ENCODE peak calls at places on chromosomes 5 and 9, in four cellular contexts. Q is heart right ventricle, V is neural progenitor cell, G is tibial nerve. E is an unnamed sample.

GRCh38 chr5:178236685-178237084 is 4.1 kb upstream of the PHYKPL start:
- DNase-seq in Q (no peak), V (no peak), G (no peak), E (no peak)

GRCh38 chr5:137752873-137753226 is 1.3 kb downstream of the HNRNPA0 start:
- DNase-seq in Q (peak), V (no peak), G (no peak), E (peak)

GRCh38 chr9:135507104-135508035 is 6.9 kb downstream of the MRPS2 start:
- DNase-seq in Q (peak), V (no peak), G (no peak), E (no peak)

GRCh38 chr9:40913928-40914673 is 214.4 kb downstream of the FOXD4L6 start:
- DNase-seq in Q (no peak), V (no peak), G (no peak), E (no peak)

GRCh38 chr5:80745490-80745889 is 90.7 kb upstream of the DHFR start:
- DNase-seq in Q (no peak), V (no peak), G (no peak), E (no peak)

GRCh38 chr5:147176422-147176821 is 58.4 kb upstream of the STK32A start:
- DNase-seq in Q (no peak), V (no peak), G (no peak), E (no peak)

GRCh38 chr5:137190031-137190430 is 309.1 kb downstream of the SPOCK1 start:
- DNase-seq in Q (no peak), V (no peak), G (no peak), E (no peak)

GRCh38 chr5:88734191-88734640 is 148.8 kb downstream of the MEF2C start:
- DNase-seq in Q (no peak), V (no peak), G (no peak), E (no peak)

DNA sequence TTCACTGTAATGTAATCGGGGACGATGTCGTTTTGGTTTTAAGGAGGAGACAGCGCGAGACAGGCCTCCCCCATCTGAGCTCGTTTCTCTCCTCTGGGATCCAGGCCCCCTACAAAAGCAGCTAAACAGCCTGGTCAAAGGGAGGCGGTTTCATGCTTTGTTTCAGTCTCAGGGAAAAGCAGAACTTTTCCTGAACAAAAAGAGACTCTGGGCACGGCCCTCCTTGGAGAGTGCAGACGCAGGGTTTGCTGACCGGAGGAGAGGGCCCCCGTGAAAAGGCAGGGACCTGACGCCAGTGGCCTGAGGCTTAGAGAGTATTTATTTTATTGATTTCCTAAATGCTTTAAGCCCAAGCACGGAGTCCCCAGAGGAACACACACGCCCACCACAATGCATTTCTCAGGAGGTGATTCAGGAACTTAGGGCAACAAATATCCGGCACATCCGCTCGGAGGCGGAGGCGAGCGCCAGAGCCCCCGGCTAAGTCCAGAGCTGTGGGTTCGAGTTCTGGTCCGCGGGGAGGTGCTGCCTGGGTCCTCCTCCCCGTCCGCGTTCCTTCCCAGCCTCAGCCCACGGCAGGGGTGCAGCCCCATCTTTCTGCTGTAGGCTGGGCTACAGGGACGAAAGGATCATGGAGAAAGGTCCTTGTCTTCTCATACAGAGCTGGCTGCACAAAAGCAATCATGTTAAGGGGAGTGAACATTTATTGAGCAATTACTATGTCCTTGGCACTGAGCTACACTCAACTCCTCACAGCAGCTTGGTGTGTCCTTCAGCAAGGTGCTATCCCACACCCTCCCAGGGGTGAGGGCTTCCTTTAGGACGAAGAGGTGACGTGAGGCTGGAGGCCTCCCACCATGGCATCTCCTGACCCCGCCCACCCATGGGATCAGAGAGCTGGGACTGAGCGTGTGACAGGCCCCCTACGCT is 40.0 kb downstream of the PTGES start:
- DNase-seq in Q (no peak), V (peak), G (no peak), E (no peak)
- H3K4me3 ChIP-seq in Q (peak), V (no peak), G (no peak), E (no peak)

GRCh38 chr9:35675204-35675603 is 1.5 kb downstream of the CA9 start:
- DNase-seq in Q (no peak), V (peak), G (no peak), E (no peak)

GRCh38 chr9:35675732-35676392 is 2.1 kb downstream of the CA9 start:
- DNase-seq in Q (peak), V (peak), G (no peak), E (no peak)

GRCh38 chr9:35673132-35673997 is at the start of gene CA9:
- DNase-seq in Q (peak), V (no peak), G (no peak), E (no peak)

GRCh38 chr9:35669331-35670145 is 4.2 kb upstream of the CA9 start:
- DNase-seq in Q (no peak), V (no peak), G (no peak), E (no peak)

GRCh38 chr9:35673998-35674361 is 252 bp downstream of the CA9 start:
- DNase-seq in Q (no peak), V (no peak), G (no peak), E (no peak)
- H3K27ac ChIP-seq in Q (no peak), V (no peak), G (no peak), E (no peak)

DNA sequence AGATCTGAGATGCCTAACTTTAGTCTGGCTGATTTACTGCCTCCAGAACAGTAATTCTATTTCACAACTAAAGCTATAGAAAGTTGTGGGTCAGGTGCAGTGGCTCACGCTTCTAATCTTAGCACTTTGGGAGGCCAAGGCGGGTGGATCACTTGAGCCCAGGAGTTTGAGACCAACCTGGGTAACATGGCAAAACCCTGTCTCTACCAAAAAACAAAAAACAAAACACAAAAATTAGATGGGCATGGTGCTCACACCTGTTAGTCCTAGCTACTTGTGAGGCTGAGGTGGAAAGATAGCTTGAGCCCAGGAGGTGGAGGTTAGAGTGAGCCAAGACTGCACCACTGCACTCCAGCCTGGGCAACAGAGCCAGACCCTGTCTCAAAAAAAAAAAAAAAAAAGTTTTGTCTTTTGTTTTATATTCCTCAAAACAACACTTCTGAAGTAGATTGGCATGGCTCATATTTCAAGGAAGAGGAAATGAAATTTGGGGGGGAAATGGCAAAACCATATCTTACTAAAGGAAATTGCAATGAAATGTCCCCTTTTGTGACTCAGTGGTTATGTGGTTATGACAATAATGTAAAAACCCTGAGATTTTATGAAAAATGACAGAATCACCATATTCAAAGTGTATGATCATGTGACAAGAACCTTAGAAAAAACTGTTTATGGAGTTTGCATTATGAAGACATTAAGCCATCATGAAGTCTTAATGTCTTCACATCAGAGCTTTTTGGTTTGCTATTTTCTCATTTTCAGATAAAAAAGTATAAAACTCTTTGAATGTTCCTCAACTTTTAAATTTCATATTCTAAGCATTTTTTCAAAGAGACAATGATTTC is 16.2 kb downstream of the FNBP1 start:
- DNase-seq in Q (no peak), V (no peak), G (no peak), E (no peak)
- H3K4me3 ChIP-seq in Q (no peak), V (no peak), G (no peak), E (no peak)

DNA sequence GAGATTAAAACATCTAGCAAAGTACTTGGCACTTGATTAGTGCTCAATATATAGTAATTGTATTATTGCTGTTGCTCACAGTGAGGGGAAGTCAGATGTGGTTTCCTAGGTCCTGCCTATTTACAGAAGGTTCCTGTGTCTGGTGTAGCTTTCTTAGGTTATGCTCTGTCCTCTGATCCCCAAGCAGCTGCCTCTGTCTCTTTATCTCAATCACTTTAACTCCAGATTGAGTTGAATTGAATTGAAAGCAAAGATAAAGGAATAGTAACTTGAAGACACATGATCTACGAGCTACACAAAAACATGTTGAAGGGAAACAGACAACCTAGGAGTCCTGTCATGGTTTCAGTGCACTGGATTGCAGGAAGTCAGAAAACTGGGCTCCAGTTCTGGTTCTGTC is 113.9 kb upstream of the ADAMTSL1 start:
- DNase-seq in Q (no peak), V (no peak), G (no peak), E (no peak)
- H3K27ac ChIP-seq in Q (no peak), V (no peak), G (no peak), E (no peak)

E was measured in CD4-positive, alpha-beta memory T cell.